ENCODE peak calls at places on chromosome 7, in nine cellular contexts. One of them, this sample, is unnamed.

GRCh38 chr7:15687645-15688025 is 1.2 kb upstream of the MEOX2 start:
- DNase-seq in GM23338: peak; percentile 57
- DNase-seq in endothelial cell: peak; percentile 36
- DNase-seq in body of pancreas: no peak
- DNase-seq in neural progenitor cell: peak; percentile 77
- DNase-seq in dorsolateral prefrontal cortex: peak; percentile 19
- DNase-seq in mucosa of descending colon: no peak
- DNase-seq in endodermal cell: peak; percentile 83
- DNase-seq in WTC11: peak; percentile 26
- DNase-seq in this sample: no peak

GRCh38 chr7:155509025-155509724 is 37.2 kb downstream of the CNPY1 start:
- DNase-seq in WTC11: no peak
- DNase-seq in endothelial cell: no peak
- DNase-seq in mucosa of descending colon: no peak
- DNase-seq in dorsolateral prefrontal cortex: no peak
- DNase-seq in neural progenitor cell: peak; percentile 49
- DNase-seq in endodermal cell: peak; percentile 53
- DNase-seq in body of pancreas: no peak
- DNase-seq in GM23338: peak; percentile 71
- DNase-seq in this sample: no peak

GRCh38 chr7:8149222-8149621 is 112.7 kb downstream of the ICA1 start:
- DNase-seq in endothelial cell: no peak
- DNase-seq in body of pancreas: no peak
- DNase-seq in WTC11: no peak
- DNase-seq in endodermal cell: no peak
- DNase-seq in dorsolateral prefrontal cortex: no peak
- DNase-seq in mucosa of descending colon: no peak
- DNase-seq in neural progenitor cell: no peak
- DNase-seq in GM23338: no peak
- DNase-seq in this sample: no peak

GRCh38 chr7:117216436-117217069 is 106.3 kb downstream of the WNT2 start:
- DNase-seq in WTC11: no peak
- DNase-seq in endodermal cell: no peak
- DNase-seq in body of pancreas: no peak
- DNase-seq in neural progenitor cell: peak; percentile 9
- DNase-seq in endothelial cell: no peak
- DNase-seq in dorsolateral prefrontal cortex: no peak
- DNase-seq in GM23338: no peak
- DNase-seq in mucosa of descending colon: no peak
- DNase-seq in this sample: no peak

GRCh38 chr7:8441106-8441590 is 7.7 kb downstream of the NXPH1 start:
- DNase-seq in dorsolateral prefrontal cortex: no peak
- DNase-seq in body of pancreas: no peak
- DNase-seq in endothelial cell: no peak
- DNase-seq in GM23338: peak; percentile 61
- DNase-seq in endodermal cell: peak; percentile 61
- DNase-seq in mucosa of descending colon: no peak
- DNase-seq in neural progenitor cell: peak; percentile 60
- DNase-seq in WTC11: peak; percentile 15
- DNase-seq in this sample: no peak

GRCh38 chr7:34093276-34093675 is 187.9 kb downstream of the BMPER start:
- DNase-seq in WTC11: no peak
- DNase-seq in body of pancreas: no peak
- DNase-seq in endothelial cell: no peak
- DNase-seq in neural progenitor cell: no peak
- DNase-seq in mucosa of descending colon: no peak
- DNase-seq in dorsolateral prefrontal cortex: no peak
- DNase-seq in GM23338: no peak
- DNase-seq in endodermal cell: no peak
- DNase-seq in this sample: no peak

GRCh38 chr7:47405921-47406765 is 175.8 kb downstream of the TNS3 start:
- DNase-seq in endodermal cell: peak; percentile 28
- DNase-seq in WTC11: no peak
- DNase-seq in body of pancreas: peak; percentile 91
- DNase-seq in endothelial cell: no peak
- DNase-seq in neural progenitor cell: no peak
- DNase-seq in mucosa of descending colon: peak; percentile 76
- DNase-seq in GM23338: no peak
- DNase-seq in dorsolateral prefrontal cortex: no peak
- DNase-seq in this sample: no peak

GRCh38 chr7:92714767-92715166 is 121.6 kb downstream of the CDK6 start:
- DNase-seq in WTC11: no peak
- DNase-seq in neural progenitor cell: no peak
- DNase-seq in GM23338: no peak
- DNase-seq in endodermal cell: no peak
- DNase-seq in endothelial cell: no peak
- DNase-seq in dorsolateral prefrontal cortex: no peak
- DNase-seq in mucosa of descending colon: no peak
- DNase-seq in body of pancreas: no peak
- DNase-seq in this sample: no peak

GRCh38 chr7:139033346-139034114 is 2.3 kb downstream of the ZC3HAV1L start:
- DNase-seq in WTC11: no peak
- DNase-seq in GM23338: no peak
- DNase-seq in endothelial cell: no peak
- DNase-seq in mucosa of descending colon: no peak
- DNase-seq in endodermal cell: no peak
- DNase-seq in body of pancreas: no peak
- DNase-seq in dorsolateral prefrontal cortex: no peak
- DNase-seq in neural progenitor cell: no peak
- DNase-seq in this sample: no peak

GRCh38 chr7:80609732-80610131 is 28.7 kb upstream of the CD36 start:
- DNase-seq in endodermal cell: peak; percentile 55
- DNase-seq in WTC11: no peak
- DNase-seq in dorsolateral prefrontal cortex: no peak
- DNase-seq in GM23338: no peak
- DNase-seq in body of pancreas: no peak
- DNase-seq in endothelial cell: no peak
- DNase-seq in neural progenitor cell: no peak
- DNase-seq in mucosa of descending colon: no peak
- DNase-seq in this sample: no peak

GRCh38 chr7:108613147-108613948 is 43.7 kb downstream of the DNAJB9 start:
- DNase-seq in body of pancreas: no peak
- DNase-seq in GM23338: peak; percentile 76
- DNase-seq in neural progenitor cell: peak; percentile 62
- DNase-seq in mucosa of descending colon: no peak
- DNase-seq in endodermal cell: no peak
- DNase-seq in WTC11: no peak
- DNase-seq in dorsolateral prefrontal cortex: no peak
- DNase-seq in endothelial cell: no peak
- DNase-seq in this sample: no peak

GRCh38 chr7:44387427-44387826 is 62.0 kb upstream of the CAMK2B start:
- DNase-seq in WTC11: no peak
- DNase-seq in GM23338: no peak
- DNase-seq in mucosa of descending colon: no peak
- DNase-seq in neural progenitor cell: no peak
- DNase-seq in body of pancreas: no peak
- DNase-seq in dorsolateral prefrontal cortex: no peak
- DNase-seq in endodermal cell: peak; percentile 30
- DNase-seq in endothelial cell: no peak
- DNase-seq in this sample: no peak

GRCh38 chr7:101816499-101817030 is 861 bp upstream of the CUX1 start:
- DNase-seq in body of pancreas: peak; percentile 63
- DNase-seq in WTC11: peak; percentile 54
- DNase-seq in GM23338: no peak
- DNase-seq in dorsolateral prefrontal cortex: no peak
- DNase-seq in endothelial cell: peak; percentile 62
- DNase-seq in mucosa of descending colon: peak; percentile 67
- DNase-seq in endodermal cell: peak; percentile 71
- DNase-seq in neural progenitor cell: peak; percentile 86
- DNase-seq in this sample: peak; percentile 37

GRCh38 chr7:71363627-71364026 is 231.7 kb downstream of the GALNT17 start:
- DNase-seq in WTC11: no peak
- DNase-seq in mucosa of descending colon: no peak
- DNase-seq in body of pancreas: peak; percentile 37
- DNase-seq in endodermal cell: no peak
- DNase-seq in GM23338: no peak
- DNase-seq in dorsolateral prefrontal cortex: no peak
- DNase-seq in neural progenitor cell: no peak
- DNase-seq in endothelial cell: no peak
- DNase-seq in this sample: no peak

GRCh38 chr7:141074162-141074989 is 512 bp downstream of the TMEM178B start:
- DNase-seq in endodermal cell: peak; percentile 87
- DNase-seq in dorsolateral prefrontal cortex: no peak
- DNase-seq in body of pancreas: peak; percentile 29
- DNase-seq in neural progenitor cell: peak; percentile 71
- DNase-seq in WTC11: peak; percentile 61
- DNase-seq in GM23338: peak; percentile 62
- DNase-seq in mucosa of descending colon: no peak
- DNase-seq in endothelial cell: peak; percentile 38
- DNase-seq in this sample: no peak
- TF ChIP-seq CTCF in endodermal cell: peak; percentile 20
- TF ChIP-seq CTCF in dorsolateral prefrontal cortex: no peak
- TF ChIP-seq CTCF in body of pancreas: no peak
- TF ChIP-seq CTCF in neural progenitor cell: no peak
- TF ChIP-seq CTCF in WTC11: no peak
- TF ChIP-seq CTCF in GM23338: no peak
- TF ChIP-seq CTCF in mucosa of descending colon: no peak
- TF ChIP-seq CTCF in endothelial cell: no peak
- TF ChIP-seq CTCF in this sample: no peak

GRCh38 chr7:103068429-103069403 is 5.9 kb downstream of the FBXL13 start:
- DNase-seq in dorsolateral prefrontal cortex: no peak
- DNase-seq in endothelial cell: no peak
- DNase-seq in GM23338: no peak
- DNase-seq in endodermal cell: no peak
- DNase-seq in mucosa of descending colon: no peak
- DNase-seq in WTC11: no peak
- DNase-seq in body of pancreas: peak; percentile 89
- DNase-seq in neural progenitor cell: no peak
- DNase-seq in this sample: no peak

GRCh38 chr7:103059471-103059870 is 15.1 kb downstream of the FBXL13 start:
- DNase-seq in body of pancreas: no peak
- DNase-seq in mucosa of descending colon: no peak
- DNase-seq in WTC11: no peak
- DNase-seq in dorsolateral prefrontal cortex: no peak
- DNase-seq in GM23338: no peak
- DNase-seq in neural progenitor cell: no peak
- DNase-seq in endothelial cell: no peak
- DNase-seq in endodermal cell: no peak
- DNase-seq in this sample: no peak

GRCh38 chr7:103065666-103066065 is 8.9 kb downstream of the FBXL13 start:
- DNase-seq in neural progenitor cell: peak; percentile 66
- DNase-seq in dorsolateral prefrontal cortex: no peak
- DNase-seq in body of pancreas: no peak
- DNase-seq in WTC11: peak; percentile 62
- DNase-seq in endodermal cell: peak; percentile 74
- DNase-seq in GM23338: peak; percentile 74
- DNase-seq in endothelial cell: peak; percentile 74
- DNase-seq in mucosa of descending colon: no peak
- DNase-seq in this sample: peak; percentile 31

GRCh38 chr7:103063895-103064294 is 10.7 kb downstream of the FBXL13 start:
- DNase-seq in endothelial cell: no peak
- DNase-seq in WTC11: no peak
- DNase-seq in dorsolateral prefrontal cortex: no peak
- DNase-seq in neural progenitor cell: no peak
- DNase-seq in GM23338: peak; percentile 57
- DNase-seq in body of pancreas: no peak
- DNase-seq in endodermal cell: no peak
- DNase-seq in mucosa of descending colon: no peak
- DNase-seq in this sample: no peak
- TF ChIP-seq CTCF in endothelial cell: no peak
- TF ChIP-seq CTCF in WTC11: no peak
- TF ChIP-seq CTCF in dorsolateral prefrontal cortex: no peak
- TF ChIP-seq CTCF in neural progenitor cell: no peak
- TF ChIP-seq CTCF in GM23338: peak; percentile 10
- TF ChIP-seq CTCF in body of pancreas: no peak
- TF ChIP-seq CTCF in endodermal cell: peak; percentile 56
- TF ChIP-seq CTCF in mucosa of descending colon: no peak
- TF ChIP-seq CTCF in this sample: no peak

GRCh38 chr7:13952921-13953320 is 36.5 kb downstream of the ETV1 start:
- DNase-seq in GM23338: no peak
- DNase-seq in neural progenitor cell: no peak
- DNase-seq in dorsolateral prefrontal cortex: no peak
- DNase-seq in endodermal cell: no peak
- DNase-seq in mucosa of descending colon: no peak
- DNase-seq in body of pancreas: no peak
- DNase-seq in endothelial cell: no peak
- DNase-seq in WTC11: no peak
- DNase-seq in this sample: no peak
- TF ChIP-seq CTCF in GM23338: no peak
- TF ChIP-seq CTCF in neural progenitor cell: no peak
- TF ChIP-seq CTCF in dorsolateral prefrontal cortex: no peak
- TF ChIP-seq CTCF in endodermal cell: no peak
- TF ChIP-seq CTCF in mucosa of descending colon: no peak
- TF ChIP-seq CTCF in body of pancreas: no peak
- TF ChIP-seq CTCF in endothelial cell: no peak
- TF ChIP-seq CTCF in WTC11: no peak
- TF ChIP-seq CTCF in this sample: no peak

GRCh38 chr7:150934045-150934766 is 43.9 kb downstream of the KCNH2 start:
- DNase-seq in neural progenitor cell: no peak
- DNase-seq in mucosa of descending colon: no peak
- DNase-seq in WTC11: no peak
- DNase-seq in dorsolateral prefrontal cortex: no peak
- DNase-seq in body of pancreas: no peak
- DNase-seq in endodermal cell: no peak
- DNase-seq in GM23338: no peak
- DNase-seq in endothelial cell: no peak
- DNase-seq in this sample: no peak
- TF ChIP-seq CTCF in neural progenitor cell: no peak
- TF ChIP-seq CTCF in mucosa of descending colon: no peak
- TF ChIP-seq CTCF in WTC11: no peak
- TF ChIP-seq CTCF in dorsolateral prefrontal cortex: no peak
- TF ChIP-seq CTCF in body of pancreas: no peak
- TF ChIP-seq CTCF in endodermal cell: no peak
- TF ChIP-seq CTCF in GM23338: no peak
- TF ChIP-seq CTCF in endothelial cell: no peak
- TF ChIP-seq CTCF in this sample: no peak

DNA sequence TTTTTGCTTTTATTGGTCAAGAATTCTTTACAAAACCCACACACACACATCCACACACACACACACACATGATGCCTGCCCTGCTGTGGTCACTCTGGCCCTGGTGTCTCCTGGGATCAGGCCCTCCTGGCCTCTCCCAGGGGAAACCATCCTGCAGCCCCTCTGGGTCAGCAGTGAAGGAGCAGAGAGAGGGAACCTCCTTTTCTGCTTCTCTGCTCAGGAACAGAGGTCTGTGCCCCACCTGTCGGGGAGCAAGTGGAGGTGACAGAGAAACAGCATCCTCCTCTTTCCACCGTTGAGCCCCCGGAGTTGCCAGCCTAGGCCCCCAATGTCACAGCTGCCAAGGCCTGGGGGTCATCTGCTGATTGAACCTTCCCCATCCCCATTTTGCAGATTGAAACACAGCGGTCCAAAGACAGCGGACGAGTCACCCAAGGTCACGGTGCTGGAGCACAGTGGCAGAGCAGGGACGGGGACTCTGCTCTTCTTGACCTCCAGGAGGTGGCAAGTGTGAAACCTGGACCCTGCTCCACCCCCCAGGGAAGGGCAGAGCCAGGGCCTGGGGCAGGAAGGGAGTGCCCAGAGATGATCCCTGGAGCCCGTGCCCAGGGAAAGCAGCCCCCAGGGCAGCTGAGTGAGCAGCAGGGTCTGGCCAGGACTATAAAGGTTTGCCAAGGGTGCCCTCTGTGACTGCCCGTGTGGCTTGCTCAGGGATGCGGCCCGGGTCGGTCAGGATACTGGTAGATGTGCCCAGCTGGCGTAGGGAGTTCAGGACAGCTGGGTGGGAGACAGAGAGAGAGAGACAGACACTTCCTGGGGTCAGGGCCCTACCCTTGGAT is 15.0 kb upstream of the TBL2 start:
- DNase-seq in WTC11: no peak
- DNase-seq in neural progenitor cell: no peak
- DNase-seq in GM23338: no peak
- DNase-seq in endothelial cell: no peak
- DNase-seq in body of pancreas: no peak
- DNase-seq in dorsolateral prefrontal cortex: no peak
- DNase-seq in mucosa of descending colon: no peak
- DNase-seq in endodermal cell: no peak
- DNase-seq in this sample: no peak
- TF ChIP-seq CTCF in WTC11: no peak
- TF ChIP-seq CTCF in neural progenitor cell: no peak
- TF ChIP-seq CTCF in GM23338: peak; percentile 7
- TF ChIP-seq CTCF in endothelial cell: no peak
- TF ChIP-seq CTCF in body of pancreas: no peak
- TF ChIP-seq CTCF in dorsolateral prefrontal cortex: no peak
- TF ChIP-seq CTCF in mucosa of descending colon: no peak
- TF ChIP-seq CTCF in endodermal cell: no peak
- TF ChIP-seq CTCF in this sample: no peak

This sample was measured in activated B cell treated with CpG ODN at 0.5 μM for 24 hours.